ENCODE peak calls at places on chromosomes 2 and 18, in eight cellular contexts. W is IMR-90, J is SK-N-SH, D is pancreas, R is Peyer's patch, K is ascending aorta, L is left ventricle myocardium inferior, Q is RWPE1. Y is an unnamed sample.

GRCh38 chr2:199186226-199186864 is 271.4 kb downstream of the SATB2 start:
- DNase-seq in W (no peak), D (no peak), Q (no peak), K (no peak), J (no peak), R (no peak), L (no peak), Y (no peak)

GRCh38 chr2:46366675-46367067 is 69.5 kb downstream of the EPAS1 start:
- DNase-seq in Q (no peak), J (no peak), L (no peak), W (no peak), K (no peak), R (no peak), D (no peak), Y (no peak)

GRCh38 chr2:3189076-3189591 is 188.5 kb downstream of the EIPR1 start:
- DNase-seq in R (no peak), Q (no peak), L (no peak), D (no peak), K (no peak), W (peak; percentile 69), J (no peak), Y (no peak)

GRCh38 chr2:241721852-241722251 is 12.6 kb upstream of the D2HGDH start:
- DNase-seq in D (no peak), K (no peak), Q (no peak), W (no peak), R (no peak), L (no peak), J (peak; percentile 24), Y (no peak)

GRCh38 chr2:40653829-40654228 is 201.9 kb upstream of the SLC8A1 start:
- DNase-seq in L (no peak), R (no peak), J (no peak), W (peak; percentile 22), D (no peak), K (no peak), Q (peak; percentile 39), Y (no peak)

GRCh38 chr2:39547811-39548719 is 111.0 kb upstream of the MAP4K3 start:
- DNase-seq in W (peak; percentile 77), L (no peak), R (no peak), D (no peak), Q (peak; percentile 51), K (no peak), J (no peak), Y (no peak)

GRCh38 chr2:234989183-234989701 is 37.4 kb downstream of the SH3BP4 start:
- DNase-seq in D (peak; percentile 95), Q (peak; percentile 83), J (peak; percentile 71), L (peak; percentile 80), K (peak; percentile 75), R (no peak), W (no peak), Y (peak; percentile 45)

GRCh38 chr2:186887107-186888090 is 38.4 kb upstream of the ZSWIM2 start:
- DNase-seq in D (no peak), J (no peak), R (no peak), L (peak; percentile 55), K (no peak), W (no peak), Q (no peak), Y (peak; percentile 18)

GRCh38 chr2:63692002-63692606 is 103.3 kb downstream of the MDH1 start:
- DNase-seq in J (peak; percentile 39), W (peak; percentile 65), L (no peak), D (no peak), K (no peak), Q (peak; percentile 46), R (no peak), Y (peak; percentile 65)

GRCh38 chr18:51522821-51523220 is 325.3 kb upstream of the MEX3C start:
- DNase-seq in W (no peak), K (no peak), Q (peak; percentile 56), J (no peak), R (no peak), D (no peak), L (no peak), Y (no peak)

GRCh38 chr2:239026711-239027430 is 179.0 kb downstream of the TWIST2 start:
- DNase-seq in L (no peak), Q (no peak), J (peak; percentile 59), W (no peak), D (no peak), K (no peak), R (no peak), Y (no peak)

GRCh38 chr2:175834472-175834871 is 167.6 kb downstream of the LNPK start:
- DNase-seq in Q (no peak), D (no peak), W (no peak), K (no peak), L (no peak), J (no peak), R (no peak), Y (no peak)

GRCh38 chr2:64543006-64543697 is 19.0 kb downstream of the AFTPH start:
- DNase-seq in Q (peak; percentile 11), J (no peak), R (no peak), K (no peak), D (no peak), L (no peak), W (peak; percentile 45), Y (no peak)

GRCh38 chr2:15334650-15335326 is 226.3 kb downstream of the NBAS start:
- DNase-seq in L (no peak), R (no peak), D (no peak), Q (peak; percentile 63), K (no peak), J (no peak), W (peak; percentile 57), Y (peak; percentile 40)

GRCh38 chr2:28568533-28568932 is 72.7 kb downstream of the PLB1 start:
- DNase-seq in L (no peak), Q (peak; percentile 12), R (no peak), W (peak; percentile 24), J (no peak), D (no peak), K (no peak), Y (no peak)

GRCh38 chr2:207251573-207252192 is 85.9 kb upstream of the KLF7 start:
- DNase-seq in L (no peak), W (peak; percentile 61), D (no peak), K (no peak), R (no peak), Q (no peak), J (peak; percentile 51), Y (no peak)

GRCh38 chr2:207252979-207253640 is 87.4 kb upstream of the KLF7 start:
- DNase-seq in J (peak; percentile 56), L (no peak), D (no peak), Q (no peak), K (no peak), W (peak; percentile 53), R (no peak), Y (peak; percentile 9)

GRCh38 chr2:207248702-207249355 is 83.1 kb upstream of the KLF7 start:
- DNase-seq in J (no peak), Q (no peak), D (no peak), R (no peak), L (no peak), W (peak; percentile 41), K (no peak), Y (no peak)

GRCh38 chr2:207252416-207252815 is 86.7 kb upstream of the KLF7 start:
- DNase-seq in Q (no peak), R (no peak), J (no peak), D (no peak), L (no peak), W (no peak), K (no peak), Y (no peak)

DNA sequence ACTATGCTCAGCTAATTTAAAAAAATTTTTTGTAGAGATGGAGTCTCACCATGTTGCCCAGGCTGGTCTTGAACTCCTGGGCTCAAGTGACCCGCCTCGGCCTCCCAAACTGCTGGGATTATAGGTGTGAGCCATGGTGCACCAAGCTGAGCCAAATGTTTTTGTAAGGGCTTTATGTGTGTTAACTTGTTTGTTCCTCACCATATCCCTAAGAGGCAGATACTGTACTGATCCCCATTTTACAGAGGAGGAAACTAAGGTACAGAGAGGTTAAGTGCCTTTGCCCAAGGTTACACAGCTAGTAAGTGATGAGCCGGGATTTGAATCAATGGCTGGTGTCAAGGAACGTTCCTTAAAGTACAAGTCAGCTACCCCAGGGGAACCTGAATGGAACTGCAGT is 85.3 kb upstream of the KLF7 start:
- DNase-seq in R (no peak), L (no peak), D (no peak), W (no peak), Q (no peak), J (no peak), K (no peak), Y (no peak)
- H3K27ac ChIP-seq in R (no peak overlapping the region), L (no peak overlapping the region), D (no peak overlapping the region), W (peak overlapping the region; percentile 81), Q (peak overlapping the region; percentile 68), J (peak overlapping the region; percentile 88), K (no peak overlapping the region), Y (no peak overlapping the region)

GRCh38 chr2:23042176-23042909 is 342.6 kb upstream of the KLHL29 start:
- DNase-seq in W (no peak), L (no peak), Q (no peak), R (no peak), K (no peak), D (no peak), J (no peak), Y (no peak)
- H3K27ac ChIP-seq in W (no peak overlapping the region), L (no peak overlapping the region), Q (no peak overlapping the region), R (no peak overlapping the region), K (peak overlapping the region; percentile 66), D (no peak overlapping the region), J (no peak overlapping the region), Y (no peak overlapping the region)

DNA sequence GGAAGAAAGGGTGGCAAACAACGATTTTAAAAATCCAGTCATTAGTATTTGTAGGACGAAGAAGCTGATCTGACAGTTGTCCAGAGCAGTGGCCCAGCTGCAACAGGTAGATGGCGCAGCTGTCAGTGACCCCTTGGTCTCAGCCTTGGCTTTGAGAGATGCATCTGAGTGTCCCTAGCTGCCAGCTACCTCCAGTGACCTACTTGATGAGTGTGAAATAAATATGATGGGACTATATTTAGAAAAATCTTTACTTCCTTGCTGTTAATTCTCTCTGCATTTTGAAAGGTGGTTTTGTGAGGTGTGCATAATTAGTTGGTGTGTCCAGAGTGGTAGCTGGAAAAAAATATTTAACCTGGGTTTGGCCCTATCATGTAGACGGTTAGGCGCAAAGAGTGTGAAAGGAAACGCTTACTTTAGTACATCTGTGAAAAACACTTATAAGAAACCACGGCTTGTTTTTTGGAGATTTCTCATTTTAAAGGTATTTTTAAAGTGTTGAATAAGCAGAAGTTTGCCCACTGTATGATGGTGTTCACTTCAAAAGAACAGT is 962 bp downstream of the INPP1 start:
- DNase-seq in K (no peak), Q (peak; percentile 27), L (peak; percentile 47), D (peak; percentile 42), R (peak; percentile 45), J (no peak), W (no peak), Y (no peak)
- H3K27ac ChIP-seq in K (peak overlapping the region; percentile 97), Q (peak overlapping the region; percentile 85), L (peak overlapping the region; percentile 95), D (peak overlapping the region; percentile 95), R (peak overlapping the region; percentile 98), J (no peak overlapping the region), W (peak overlapping the region; percentile 77), Y (peak overlapping the region; percentile 60)

DNA sequence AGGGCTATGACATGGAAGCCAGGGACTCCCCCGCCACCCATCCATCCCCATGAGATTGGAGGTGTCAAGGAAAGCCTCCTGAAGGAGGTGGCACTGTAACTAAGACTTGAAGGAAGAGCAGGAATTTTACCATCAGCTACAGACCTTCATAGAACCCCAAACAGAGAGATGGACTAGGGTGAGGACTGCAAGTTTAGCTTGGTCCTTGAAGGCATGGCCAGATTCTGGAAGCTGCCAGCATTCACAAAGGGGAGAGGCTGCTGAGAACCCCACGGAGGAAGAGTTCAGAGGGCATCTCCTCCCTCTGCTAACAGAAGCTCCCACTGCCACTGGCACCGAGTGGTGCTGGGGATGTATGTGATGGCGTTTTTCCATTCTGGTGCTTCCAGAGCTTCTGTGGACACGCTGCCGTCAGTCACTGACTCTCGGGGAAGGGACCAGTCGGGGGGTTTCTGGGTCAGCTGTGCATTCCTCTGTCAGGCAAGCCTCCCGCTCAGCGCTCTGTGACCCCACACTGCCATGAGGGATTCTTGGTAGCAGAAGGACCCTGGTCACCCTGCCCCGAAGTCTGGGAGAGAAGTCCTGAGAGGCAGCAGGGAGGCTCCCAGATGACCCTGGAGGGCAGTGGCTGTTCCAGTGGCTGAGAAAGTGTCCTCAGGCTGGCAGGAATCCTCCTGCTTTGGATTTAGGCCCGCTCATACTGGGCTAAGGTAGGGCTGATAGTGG is 18.1 kb downstream of the TMEM185B start:
- DNase-seq in J (no peak), D (no peak), W (no peak), L (no peak), K (no peak), R (no peak), Q (no peak), Y (no peak)
- H3K27ac ChIP-seq in J (no peak overlapping the region), D (no peak overlapping the region), W (no peak overlapping the region), L (no peak overlapping the region), K (no peak overlapping the region), R (peak overlapping the region; percentile 45), Q (no peak overlapping the region), Y (no peak overlapping the region)

Y was measured in A673.